ENCODE peak calls at places on chromosomes 13 and 19, in five cellular contexts. A, T, L, Q and X are unnamed samples.

GRCh38 chr13:89686171-89686570 is 1661.3 kb upstream of the MIR17HG start:
- DNase-seq in A (no peak), T (no peak), L (no peak), Q (no peak), X (no peak)

GRCh38 chr13:73657821-73658540 is 476.2 kb downstream of the KLF12 start:
- DNase-seq in A (no peak), T (peak), L (no peak), Q (peak), X (no peak)

GRCh38 chr19:3028305-3029069 is 593 bp downstream of the TLE2 start:
- DNase-seq in A (no peak), T (no peak), L (no peak), Q (no peak), X (no peak)

GRCh38 chr19:1856345-1856697 is 7.1 kb downstream of the KLF16 start:
- DNase-seq in A (no peak), T (no peak), L (no peak), Q (no peak), X (no peak)

GRCh38 chr13:48808689-48809088 is 155.0 kb downstream of the CYSLTR2 start:
- DNase-seq in A (no peak), T (no peak), L (no peak), Q (peak), X (no peak)

GRCh38 chr13:43786766-43787517 is at the start of gene ENOX1:
- DNase-seq in A (peak), T (no peak), L (no peak), Q (peak), X (peak)

GRCh38 chr13:50910483-50910805 is 853 bp downstream of the RNASEH2B start:
- DNase-seq in A (no peak), T (no peak), L (no peak), Q (peak), X (no peak)

GRCh38 chr19:31583148-31583547 is 233.9 kb upstream of the TSHZ3 start:
- DNase-seq in A (no peak), T (no peak), L (no peak), Q (no peak), X (no peak)

GRCh38 chr19:4208385-4209094 is 20.8 kb upstream of the EBI3 start:
- DNase-seq in A (no peak), T (no peak), L (no peak), Q (peak), X (peak)

GRCh38 chr19:14146789-14147216 is 10.4 kb upstream of the ASF1B start:
- DNase-seq in A (no peak), T (no peak), L (no peak), Q (peak), X (no peak)

GRCh38 chr13:112186091-112186490 is 119.1 kb downstream of the SOX1 start:
- DNase-seq in A (no peak), T (no peak), L (no peak), Q (no peak), X (no peak)

GRCh38 chr19:27964165-27964564 is 1248.8 kb downstream of the UQCRFS1 start:
- DNase-seq in A (no peak), T (no peak), L (no peak), Q (no peak), X (no peak)

GRCh38 chr13:79540504-79540903 is 59.5 kb downstream of the NDFIP2 start:
- DNase-seq in A (no peak), T (no peak), L (no peak), Q (no peak), X (no peak)

GRCh38 chr13:43006893-43007631 is 15.0 kb upstream of the EPSTI1 start:
- DNase-seq in A (no peak), T (no peak), L (no peak), Q (peak), X (no peak)